ENCODE peak calls at places on chromosomes 16 and 17, in six cellular contexts. X is neural progenitor cell, A is A673, N is heart right ventricle, K is tibial artery, T is kidney epithelial cell. V is an unnamed sample. For H3K36me3, the result is how much of the 10 kb centered on the place peaks cover.

GRCh38 chr16:24045641-24046040 is 209.9 kb downstream of the PRKCB start:
- DNase-seq in X (peak), A (peak), N (no peak), K (no peak), T (no peak), V (no peak)

GRCh38 chr16:1491327-1491726 is 1.8 kb upstream of the TELO2 start:
- DNase-seq in X (no peak), A (no peak), N (no peak), K (no peak), T (no peak), V (no peak)

GRCh38 chr17:29764217-29764616 is 141.5 kb upstream of the CORO6 start:
- DNase-seq in X (no peak), A (peak), N (no peak), K (no peak), T (no peak), V (no peak)

GRCh38 chr17:78609198-78609597 is 32.0 kb upstream of the DNAH17 start:
- DNase-seq in X (no peak), A (no peak), N (no peak), K (no peak), T (no peak), V (no peak)

GRCh38 chr17:73667184-73667959 is 23.1 kb upstream of the SDK2 start:
- DNase-seq in X (no peak), A (no peak), N (no peak), K (no peak), T (no peak), V (no peak)

GRCh38 chr17:63270610-63271009 is 175.5 kb downstream of the CYB561 start:
- DNase-seq in X (no peak), A (no peak), N (no peak), K (no peak), T (no peak), V (peak)

GRCh38 chr16:13702614-13703013 is 217.3 kb upstream of the ERCC4 start:
- DNase-seq in X (no peak), A (no peak), N (peak), K (peak), T (no peak), V (no peak)

GRCh38 chr17:39165178-39165843 is 650 bp downstream of the ARL5C start:
- DNase-seq in X (peak), A (no peak), N (no peak), K (no peak), T (no peak), V (no peak)

GRCh38 chr16:11271610-11272009 is 1.8 kb downstream of the PRM3 start:
- DNase-seq in X (no peak), A (no peak), N (no peak), K (no peak), T (no peak), V (no peak)

GRCh38 chr16:81140930-81141780 is 45.0 kb upstream of the GCSH start:
- DNase-seq in X (peak), A (no peak), N (no peak), K (no peak), T (no peak), V (no peak)

GRCh38 chr17:15412606-15413005 is 54.8 kb downstream of the CDRT4 start:
- DNase-seq in X (no peak), A (no peak), N (no peak), K (no peak), T (no peak), V (no peak)

GRCh38 chr16:1338119-1338730 is 4.8 kb downstream of the BAIAP3 start:
- DNase-seq in X (peak), A (no peak), N (no peak), K (no peak), T (no peak), V (no peak)

GRCh38 chr17:30093463-30094147 is 23.0 kb upstream of the NSRP1 start:
- DNase-seq in X (peak), A (peak), N (no peak), K (no peak), T (no peak), V (peak)

GRCh38 chr17:45061606-45062205 is 589 bp downstream of the NMT1 start:
- DNase-seq in X (no peak), A (no peak), N (no peak), K (peak), T (no peak), V (no peak)

GRCh38 chr17:33272438-33272837 is 20.7 kb downstream of the ASIC2 start:
- DNase-seq in X (no peak), A (no peak), N (no peak), K (no peak), T (no peak), V (no peak)

GRCh38 chr16:14337303-14338191 is 266.4 kb downstream of the MRTFB start:
- DNase-seq in X (no peak), A (no peak), N (no peak), K (no peak), T (no peak), V (peak)

GRCh38 chr16:57606847-57607501 is 21.5 kb upstream of the ADGRG1 start:
- DNase-seq in X (no peak), A (no peak), N (no peak), K (peak), T (no peak), V (no peak)

GRCh38 chr16:68335175-68335574 is 24.4 kb downstream of the PRMT7 start:
- DNase-seq in X (no peak), A (no peak), N (no peak), K (no peak), T (no peak), V (peak)

GRCh38 chr17:63024716-63025115 is 58.7 kb downstream of the TANC2 start:
- DNase-seq in X (no peak), A (no peak), N (no peak), K (no peak), T (no peak), V (no peak)

GRCh38 chr17:75844530-75845057 is 390 bp upstream of the UNC13D start:
- DNase-seq in X (no peak), A (no peak), N (no peak), K (peak), T (no peak), V (peak)

GRCh38 chr17:71180801-71181385 is 939.9 kb upstream of the SOX9 start:
- DNase-seq in X (no peak), A (no peak), N (no peak), K (no peak), T (peak), V (peak)

GRCh38 chr16:75105306-75106061 is 11.1 kb downstream of the LDHD start:
- DNase-seq in X (no peak), A (peak), N (peak), K (no peak), T (no peak), V (no peak)

GRCh38 chr17:3655766-3656165 is 12.6 kb downstream of the TAX1BP3 start:
- DNase-seq in X (no peak), A (no peak), N (no peak), K (no peak), T (no peak), V (no peak)

GRCh38 chr16:30585400-30586191 is at the start of gene ZNF785:
- DNase-seq in X (peak), A (peak), N (peak), K (peak), T (peak), V (peak)

GRCh38 chr16:10951016-10951415 is 6.7 kb downstream of the CLEC16A start:
- DNase-seq in X (no peak), A (peak), N (no peak), K (no peak), T (no peak), V (no peak)

GRCh38 chr16:57096192-57096591 is 3.8 kb downstream of the CPNE2 start:
- DNase-seq in X (no peak), A (no peak), N (no peak), K (no peak), T (no peak), V (no peak)

GRCh38 chr16:8685617-8686016 is 11.2 kb downstream of the ABAT start:
- DNase-seq in X (no peak), A (no peak), N (no peak), K (no peak), T (no peak), V (no peak)

GRCh38 chr16:31474173-31474714 is 2.3 kb downstream of the TGFB1I1 start:
- DNase-seq in X (no peak), A (no peak), N (no peak), K (no peak), T (no peak), V (no peak)

GRCh38 chr16:56609463-56609921 is 1.1 kb downstream of the MT2A start:
- DNase-seq in X (peak), A (peak), N (no peak), K (peak), T (no peak), V (peak)

GRCh38 chr16:86959182-86959651 is 358.0 kb downstream of the C16orf95 start:
- DNase-seq in X (no peak), A (no peak), N (no peak), K (no peak), T (no peak), V (no peak)

GRCh38 chr16:75821117-75821516 is 94.8 kb upstream of the CPHXL start:
- DNase-seq in X (no peak), A (no peak), N (no peak), K (no peak), T (no peak), V (no peak)

GRCh38 chr17:65975878-65976277 is 216.1 kb downstream of the CEP112 start:
- DNase-seq in X (peak), A (no peak), N (no peak), K (no peak), T (no peak), V (no peak)

GRCh38 chr16:88725609-88726407 is 19.5 kb downstream of the CTU2 start:
- DNase-seq in X (no peak), A (no peak), N (no peak), K (no peak), T (no peak), V (no peak)
- H3K36me3 ChIP-seq in X (under half), A (half or more), N (under half), K (half or more), T (under half), V (under half)

DNA sequence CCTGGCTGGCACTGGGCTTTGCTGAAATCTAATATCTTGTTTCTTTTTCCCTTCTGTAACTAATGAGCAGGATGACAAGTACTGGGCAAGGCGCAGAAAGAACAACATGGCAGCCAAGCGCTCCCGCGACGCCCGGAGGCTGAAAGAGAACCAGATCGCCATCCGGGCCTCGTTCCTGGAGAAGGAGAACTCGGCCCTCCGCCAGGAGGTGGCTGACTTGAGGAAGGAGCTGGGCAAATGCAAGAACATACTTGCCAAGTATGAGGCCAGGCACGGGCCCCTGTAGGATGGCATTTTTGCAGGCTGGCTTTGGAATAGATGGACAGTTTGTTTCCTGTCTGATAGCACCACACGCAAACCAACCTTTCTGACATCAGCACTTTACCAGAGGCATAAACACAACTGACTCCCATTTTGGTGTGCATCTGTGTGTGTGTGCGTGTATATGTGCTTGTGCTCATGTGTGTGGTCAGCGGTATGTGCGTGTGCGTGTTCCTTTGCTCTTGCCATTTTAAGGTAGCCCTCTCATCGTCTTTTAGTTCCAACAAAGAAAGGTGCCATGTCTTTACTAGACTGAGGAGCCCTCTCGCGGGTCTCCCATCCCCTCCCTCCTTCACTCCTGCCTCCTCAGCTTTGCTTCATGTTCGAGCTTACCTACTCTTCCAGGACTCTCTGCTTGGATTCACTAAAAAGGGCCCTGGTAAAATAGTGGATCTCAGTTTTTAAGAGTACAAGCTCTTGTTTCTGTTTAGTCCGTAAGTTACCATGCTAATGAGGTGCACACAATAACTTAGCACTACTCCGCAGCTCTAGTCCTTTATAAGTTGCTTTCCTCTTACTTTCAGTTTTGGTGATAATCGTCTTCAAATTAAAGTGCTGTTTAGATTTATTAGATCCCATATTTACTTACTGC is 56.1 kb downstream of the HLF start:
- DNase-seq in X (no peak), A (no peak), N (no peak), K (no peak), T (no peak), V (peak)
- H3K4me3 ChIP-seq in X (no peak), A (no peak), N (no peak), K (no peak), T (no peak), V (peak)

DNA sequence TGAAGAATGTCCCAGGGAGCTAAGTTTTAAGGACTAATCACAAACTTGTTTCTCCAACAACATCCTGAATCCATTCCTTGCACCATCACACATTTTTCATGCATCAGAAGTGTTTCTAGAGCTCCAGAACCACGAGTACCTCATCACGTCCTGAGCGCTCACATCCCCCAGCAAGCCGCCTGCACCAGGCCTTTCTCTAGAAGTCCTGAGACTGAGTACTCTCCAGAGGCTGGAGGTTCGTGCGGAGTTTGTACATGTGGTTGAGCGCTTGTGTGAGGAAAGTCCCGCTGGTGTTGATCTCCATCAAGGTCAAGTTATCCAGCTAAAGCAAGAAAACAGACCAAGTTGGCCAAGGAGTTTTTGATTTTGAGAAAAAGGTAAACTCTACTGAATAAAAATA is 10.7 kb downstream of the GINS2 start:
- DNase-seq in X (no peak), A (no peak), N (no peak), K (no peak), T (no peak), V (no peak)
- H3K36me3 ChIP-seq in X (under half), A (half or more), N (under half), K (under half), T (under half), V (under half)

DNA sequence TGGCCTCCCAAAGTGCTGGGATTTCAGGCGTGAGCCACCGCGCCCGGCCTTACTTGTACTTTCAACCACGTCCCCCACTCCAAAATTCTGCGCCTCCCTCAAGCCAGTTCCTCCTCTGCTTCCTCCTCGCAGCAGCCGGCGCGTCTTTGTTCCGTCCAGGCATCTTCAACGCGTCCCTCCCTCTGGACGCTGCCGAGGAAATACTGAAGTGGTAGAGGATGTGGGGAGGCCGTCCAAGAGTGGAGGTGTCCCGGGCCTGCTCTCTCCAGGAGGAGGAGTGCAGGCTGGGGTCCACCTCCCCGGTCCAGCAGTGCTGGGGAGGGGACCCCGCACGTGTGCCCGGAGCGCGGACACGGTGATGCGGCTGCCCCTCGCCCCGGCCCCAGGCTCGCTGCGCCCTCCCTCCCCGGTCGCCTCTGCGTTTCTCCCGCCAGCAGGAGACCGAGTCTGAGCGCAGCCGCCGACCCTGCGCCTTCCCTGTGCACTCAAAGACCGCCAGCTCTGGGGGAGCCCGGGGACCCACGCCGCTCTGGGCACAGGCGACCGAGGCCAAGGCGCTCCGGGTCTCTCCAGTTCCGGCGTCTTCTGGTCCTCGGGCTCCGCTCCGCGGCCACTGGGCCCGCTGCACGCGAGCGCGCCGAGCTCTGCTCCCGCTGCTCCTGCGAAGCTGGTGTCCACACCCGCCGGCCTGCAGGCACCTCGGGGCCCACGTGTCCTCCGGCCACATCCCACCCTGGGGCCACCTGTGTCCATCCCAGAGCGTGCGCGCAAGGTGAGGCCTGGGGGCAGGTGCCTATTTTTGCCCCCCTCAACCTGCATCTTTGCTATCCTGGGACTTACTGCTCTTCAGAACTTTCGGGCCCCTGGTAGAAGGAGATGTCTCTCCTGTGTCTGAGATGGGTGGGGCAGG is 31.7 kb downstream of the OSBPL7 start:
- DNase-seq in X (peak), A (peak), N (peak), K (no peak), T (no peak), V (peak)
- H3K4me3 ChIP-seq in X (peak), A (peak), N (peak), K (no peak), T (no peak), V (peak)